ENCODE peak calls at places on chromosomes 12 and 14, in nine cellular contexts. E is left ventricle myocardium inferior, B is brain microvascular endothelial cell, Q is heart right ventricle, K is fibroblast of pulmonary artery, A is psoas muscle, P is pancreas, U is BJ, F is AG04450. H is an unnamed sample.

GRCh38 chr12:110689601-110690430 is 901 bp upstream of the HVCN1 start:
- DNase-seq in E (peak; percentile 54), B (no peak), Q (peak; percentile 51), K (peak; percentile 29), A (peak; percentile 40), P (no peak), U (no peak), F (no peak), H (no peak)

GRCh38 chr12:110340706-110341105 is 59.7 kb downstream of the ATP2A2 start:
- DNase-seq in E (no peak), B (no peak), Q (no peak), K (no peak), A (no peak), P (no peak), U (no peak), F (no peak), H (no peak)

GRCh38 chr12:52082988-52083637 is 3.6 kb downstream of the SMIM41 start:
- DNase-seq in E (peak; percentile 51), B (peak; percentile 20), Q (peak; percentile 72), K (peak; percentile 53), A (peak; percentile 69), P (no peak), U (no peak), F (no peak), H (no peak)

GRCh38 chr12:122985590-122986257 is 5.2 kb downstream of the ARL6IP4 start:
- DNase-seq in E (no peak), B (no peak), Q (no peak), K (no peak), A (no peak), P (peak; percentile 68), U (no peak), F (no peak), H (no peak)

GRCh38 chr12:62834406-62834805 is 100.5 kb downstream of the PPM1H start:
- DNase-seq in E (peak; percentile 53), B (no peak), Q (peak; percentile 22), K (no peak), A (no peak), P (no peak), U (no peak), F (no peak), H (no peak)

GRCh38 chr14:92487513-92488133 is 26.0 kb upstream of the RIN3 start:
- DNase-seq in E (no peak), B (no peak), Q (no peak), K (no peak), A (no peak), P (no peak), U (no peak), F (no peak), H (no peak)

GRCh38 chr12:32847287-32847686 is 49.3 kb downstream of the PKP2 start:
- DNase-seq in E (no peak), B (no peak), Q (no peak), K (no peak), A (no peak), P (no peak), U (no peak), F (no peak), H (no peak)

GRCh38 chr12:76360316-76360715 is 12.1 kb upstream of the BBS10 start:
- DNase-seq in E (no peak), B (no peak), Q (no peak), K (no peak), A (no peak), P (peak; percentile 34), U (no peak), F (no peak), H (no peak)

GRCh38 chr12:93139028-93139665 is 210.1 kb upstream of the EEA1 start:
- DNase-seq in E (no peak), B (no peak), Q (no peak), K (no peak), A (no peak), P (no peak), U (no peak), F (no peak), H (no peak)

GRCh38 chr12:45314770-45315169 is 98.9 kb downstream of the ANO6 start:
- DNase-seq in E (no peak), B (no peak), Q (no peak), K (no peak), A (no peak), P (no peak), U (no peak), F (no peak), H (no peak)

GRCh38 chr12:4648099-4648498 is 752 bp downstream of the AKAP3 start:
- DNase-seq in E (no peak), B (no peak), Q (no peak), K (peak; percentile 11), A (no peak), P (no peak), U (no peak), F (no peak), H (no peak)

GRCh38 chr12:108129017-108129812 is at the start of gene WSCD2:
- DNase-seq in E (peak; percentile 24), B (peak; percentile 1), Q (peak; percentile 46), K (peak; percentile 3), A (peak; percentile 54), P (peak; percentile 58), U (no peak), F (no peak), H (no peak)

GRCh38 chr12:105196090-105196489 is 39.9 kb downstream of the APPL2 start:
- DNase-seq in E (no peak), B (no peak), Q (no peak), K (no peak), A (no peak), P (no peak), U (no peak), F (no peak), H (no peak)

GRCh38 chr12:65525501-65526141 is 247.1 kb downstream of the MSRB3 start:
- DNase-seq in E (no peak), B (peak; percentile 89), Q (no peak), K (peak; percentile 43), A (no peak), P (no peak), U (peak; percentile 86), F (no peak), H (no peak)

GRCh38 chr14:36723551-36723950 is 61.9 kb downstream of the PAX9 start:
- DNase-seq in E (no peak), B (no peak), Q (no peak), K (no peak), A (no peak), P (no peak), U (no peak), F (no peak), H (no peak)

DNA sequence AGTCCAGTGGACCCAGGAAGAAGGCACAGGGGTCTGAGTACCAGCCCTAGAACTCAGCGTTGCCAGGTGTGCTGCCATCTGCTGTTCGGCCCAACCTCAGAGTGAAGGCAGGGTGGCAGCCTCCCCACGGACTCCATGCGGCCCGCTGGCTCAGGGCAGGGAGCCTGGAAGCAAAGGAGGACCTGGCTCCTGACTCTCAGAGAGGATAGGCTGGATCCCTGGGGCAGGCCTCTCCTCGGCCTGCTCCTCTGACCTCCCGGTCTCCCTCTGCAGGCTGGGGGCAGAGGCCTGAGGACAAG is 10.1 kb downstream of the MCRS1 start:
- DNase-seq in E (no peak), B (no peak), Q (no peak), K (no peak), A (no peak), P (no peak), U (no peak), F (no peak), H (no peak)
- TF ChIP-seq CTCF in E (peak; percentile 46), B (peak; percentile 39), Q (no peak), K (no peak), A (no peak), P (no peak), U (peak; percentile 19), F (peak; percentile 8), H (no peak)

GRCh38 chr12:68612245-68612644 is 1.5 kb downstream of the RAP1B start:
- DNase-seq in E (no peak), B (no peak), Q (no peak), K (peak; percentile 46), A (no peak), P (no peak), U (no peak), F (no peak), H (no peak)

GRCh38 chr12:68612675-68613074 is 2.0 kb downstream of the RAP1B start:
- DNase-seq in E (no peak), B (no peak), Q (no peak), K (no peak), A (no peak), P (no peak), U (no peak), F (no peak), H (no peak)

GRCh38 chr12:68614772-68615171 is 4.1 kb downstream of the RAP1B start:
- DNase-seq in E (no peak), B (no peak), Q (no peak), K (no peak), A (no peak), P (no peak), U (no peak), F (no peak), H (no peak)

GRCh38 chr12:68613209-68613904 is 2.7 kb downstream of the RAP1B start:
- DNase-seq in E (no peak), B (no peak), Q (no peak), K (no peak), A (no peak), P (no peak), U (no peak), F (no peak), H (no peak)

GRCh38 chr12:68614105-68614679 is 3.5 kb downstream of the RAP1B start:
- DNase-seq in E (no peak), B (no peak), Q (no peak), K (no peak), A (no peak), P (no peak), U (no peak), F (no peak), H (no peak)
- H3K4me3 ChIP-seq in E (no peak overlapping the region), B (no peak overlapping the region), Q (no peak overlapping the region), K (no peak overlapping the region), A (peak overlapping the region; percentile 93), P (no peak overlapping the region), U (peak overlapping the region; percentile 16), F (no peak overlapping the region), H (peak overlapping the region; percentile 6)

GRCh38 chr12:130280226-130280625 is 57.5 kb upstream of the PIWIL1 start:
- DNase-seq in E (no peak), B (peak; percentile 0), Q (no peak), K (no peak), A (no peak), P (no peak), U (no peak), F (no peak), H (no peak)

GRCh38 chr12:130286041-130286440 is 51.6 kb upstream of the PIWIL1 start:
- DNase-seq in E (no peak), B (no peak), Q (no peak), K (no peak), A (no peak), P (no peak), U (no peak), F (no peak), H (no peak)

GRCh38 chr12:130286741-130287140 is 50.9 kb upstream of the PIWIL1 start:
- DNase-seq in E (no peak), B (no peak), Q (no peak), K (no peak), A (no peak), P (no peak), U (no peak), F (no peak), H (no peak)

GRCh38 chr12:130281157-130281799 is 56.4 kb upstream of the PIWIL1 start:
- DNase-seq in E (no peak), B (no peak), Q (peak; percentile 18), K (no peak), A (peak; percentile 35), P (no peak), U (no peak), F (no peak), H (no peak)
- TF ChIP-seq CTCF in E (peak; percentile 79), B (peak; percentile 57), Q (peak; percentile 21), K (peak; percentile 21), A (peak; percentile 69), P (peak; percentile 83), U (peak; percentile 70), F (peak; percentile 8), H (peak; percentile 15)

GRCh38 chr12:9867531-9867930 is 1.6 kb downstream of the CLEC2B start:
- DNase-seq in E (no peak), B (no peak), Q (no peak), K (no peak), A (no peak), P (no peak), U (no peak), F (no peak), H (no peak)
- H3K4me3 ChIP-seq in E (peak overlapping the region; percentile 63), B (no peak overlapping the region), Q (peak overlapping the region; percentile 48), K (peak overlapping the region; percentile 6), A (peak overlapping the region; percentile 71), P (no peak overlapping the region), U (no peak overlapping the region), F (no peak overlapping the region), H (no peak overlapping the region)

H was measured in astrocyte of the cerebellum.